ENCODE peak calls at places on chromosomes 5 and 9, in seven cellular contexts. H, L, O, W, R, N and K are unnamed samples.

GRCh38 chr5:28408186-28408585 is 1369.8 kb upstream of the CDH9 start:
- DNase-seq in H (no peak), L (no peak), O (peak; percentile 45), W (no peak), R (no peak), N (peak; percentile 51), K (peak; percentile 10)

GRCh38 chr9:36218411-36218901 is 27.7 kb downstream of the CLTA start:
- DNase-seq in H (no peak), L (no peak), O (no peak), W (no peak), R (no peak), N (no peak), K (no peak)

GRCh38 chr9:101427337-101427736 is 8.2 kb downstream of the ALDOB start:
- DNase-seq in H (no peak), L (no peak), O (no peak), W (no peak), R (no peak), N (no peak), K (no peak)

GRCh38 chr5:179060116-179061008 is at the start of gene ZNF354C:
- DNase-seq in H (peak; percentile 68), L (peak; percentile 87), O (peak; percentile 85), W (peak; percentile 94), R (peak; percentile 70), N (peak; percentile 65), K (peak; percentile 91)

GRCh38 chr5:131423056-131423455 is 159.2 kb downstream of the CDC42SE2 start:
- DNase-seq in H (no peak), L (peak; percentile 27), O (peak; percentile 28), W (no peak), R (no peak), N (no peak), K (peak; percentile 35)

GRCh38 chr5:137155621-137156020 is 343.5 kb downstream of the SPOCK1 start:
- DNase-seq in H (no peak), L (no peak), O (no peak), W (peak; percentile 17), R (no peak), N (no peak), K (no peak)

GRCh38 chr5:75681125-75681830 is 36.0 kb downstream of the POC5 start:
- DNase-seq in H (no peak), L (peak; percentile 60), O (peak; percentile 62), W (no peak), R (no peak), N (no peak), K (peak; percentile 30)

GRCh38 chr5:164600166-164600715 is 1094.8 kb downstream of the MAT2B start:
- DNase-seq in H (no peak), L (peak; percentile 86), O (peak; percentile 90), W (no peak), R (no peak), N (no peak), K (no peak)

GRCh38 chr9:135506327-135507103 is 6.0 kb downstream of the MRPS2 start:
- DNase-seq in H (peak; percentile 20), L (no peak), O (peak; percentile 7), W (peak; percentile 65), R (peak; percentile 58), N (no peak), K (peak; percentile 75)

GRCh38 chr9:81472701-81473100 is 216.6 kb downstream of the TLE1 start:
- DNase-seq in H (no peak), L (no peak), O (no peak), W (no peak), R (no peak), N (no peak), K (no peak)

GRCh38 chr5:132497488-132497997 is 7.0 kb upstream of the IRF1 start:
- DNase-seq in H (no peak), L (peak; percentile 95), O (peak; percentile 97), W (peak; percentile 66), R (no peak), N (peak; percentile 78), K (peak; percentile 90)

GRCh38 chr5:99141534-99142135 is 212.8 kb upstream of the CHD1 start:
- DNase-seq in H (no peak), L (no peak), O (no peak), W (peak; percentile 37), R (no peak), N (no peak), K (peak; percentile 31)

GRCh38 chr5:72597456-72597948 is 90.3 kb upstream of the ZNF366 start:
- DNase-seq in H (no peak), L (peak; percentile 95), O (peak; percentile 87), W (no peak), R (no peak), N (peak; percentile 71), K (peak; percentile 97)

GRCh38 chr5:38078161-38078560 is 180.2 kb upstream of the EGFLAM start:
- DNase-seq in H (no peak), L (peak; percentile 5), O (peak; percentile 45), W (no peak), R (no peak), N (no peak), K (no peak)

GRCh38 chr5:68456756-68457217 is 241.2 kb downstream of the PIK3R1 start:
- DNase-seq in H (no peak), L (peak; percentile 53), O (peak; percentile 76), W (no peak), R (no peak), N (no peak), K (peak; percentile 47)

GRCh38 chr9:133531293-133531692 is 3.2 kb upstream of the ADAMTSL2 start:
- DNase-seq in H (no peak), L (no peak), O (no peak), W (no peak), R (no peak), N (no peak), K (no peak)

GRCh38 chr5:134494780-134495179 is 30.7 kb upstream of the JADE2 start:
- DNase-seq in H (no peak), L (no peak), O (no peak), W (no peak), R (no peak), N (no peak), K (no peak)

GRCh38 chr9:136242908-136243525 is 2.6 kb downstream of the QSOX2 start:
- DNase-seq in H (no peak), L (no peak), O (no peak), W (no peak), R (no peak), N (no peak), K (peak; percentile 42)

GRCh38 chr9:93958121-93958874 is 3.1 kb upstream of the BARX1 start:
- DNase-seq in H (no peak), L (no peak), O (no peak), W (peak; percentile 48), R (peak; percentile 75), N (no peak), K (peak; percentile 59)

GRCh38 chr9:129407905-129408452 is 212.9 kb downstream of the C9orf50 start:
- DNase-seq in H (no peak), L (no peak), O (no peak), W (no peak), R (no peak), N (no peak), K (no peak)
- H3K27ac ChIP-seq in H (no peak overlapping the region), L (no peak overlapping the region), O (no peak overlapping the region), W (no peak overlapping the region), R (no peak overlapping the region), N (no peak overlapping the region), K (no peak overlapping the region)

DNA sequence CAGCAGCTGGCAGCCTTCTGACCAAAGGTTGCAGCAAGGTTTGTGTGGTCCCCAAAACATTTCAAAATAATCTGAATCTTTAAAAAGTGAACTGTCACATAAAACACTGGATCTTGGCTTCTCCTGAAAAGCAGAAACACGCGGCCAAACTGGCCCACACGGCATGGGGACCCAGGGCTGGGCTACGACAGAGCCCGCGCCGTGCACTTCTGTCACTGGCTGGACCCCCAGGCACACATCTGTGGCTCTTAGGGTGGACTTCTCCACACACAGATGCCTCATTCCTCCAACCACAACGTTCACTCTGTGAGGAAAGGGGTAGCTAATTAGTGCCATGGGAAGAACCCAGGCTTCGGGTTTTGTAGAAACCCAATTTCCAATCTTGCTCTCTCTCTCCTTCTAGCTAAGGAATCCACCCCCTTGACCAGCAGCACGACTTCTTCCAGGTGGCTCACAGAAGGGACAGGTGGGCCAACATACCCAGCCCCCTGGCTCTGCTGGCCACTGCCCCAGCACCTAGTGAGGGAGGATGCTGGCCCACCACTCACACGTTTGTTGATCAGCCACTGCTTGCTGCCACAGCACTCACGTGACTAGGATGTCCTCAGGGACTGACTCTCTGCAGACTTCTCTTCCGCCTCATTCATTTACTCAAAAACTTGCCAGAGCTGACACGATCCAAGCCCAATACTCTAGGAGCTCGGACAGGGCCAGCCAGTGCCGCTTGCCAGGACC is 17.9 kb downstream of the LMAN2 start:
- DNase-seq in H (no peak), L (no peak), O (no peak), W (no peak), R (no peak), N (no peak), K (no peak)
- H2BK5ac ChIP-seq in H (no peak overlapping the region), L (no peak overlapping the region), O (no peak overlapping the region), W (no peak overlapping the region), R (no peak overlapping the region), N (no peak overlapping the region), K (no peak overlapping the region)

DNA sequence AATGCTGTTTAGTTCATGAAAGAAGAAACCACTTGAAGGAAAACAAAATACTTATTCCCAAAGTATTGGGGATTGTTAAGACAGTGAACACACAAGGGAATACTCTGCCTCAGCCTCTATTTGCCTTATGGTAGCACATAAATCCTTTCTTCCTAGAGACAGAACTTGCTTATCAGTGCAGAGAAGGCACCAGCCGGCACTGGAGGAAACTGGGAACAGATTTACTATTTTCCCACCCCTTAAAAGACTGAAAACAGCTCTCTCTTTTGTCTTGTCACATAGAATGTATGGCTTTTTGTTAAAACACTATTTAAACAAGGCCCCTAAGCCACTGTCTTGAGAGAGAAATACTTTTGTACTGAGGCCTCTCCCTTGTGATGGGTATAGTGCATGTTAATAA is 40.7 kb upstream of the EDIL3 start:
- DNase-seq in H (no peak), L (no peak), O (peak; percentile 10), W (no peak), R (no peak), N (no peak), K (no peak)
- H3K23ac ChIP-seq in H (no peak overlapping the region), L (no peak overlapping the region), O (no peak overlapping the region), W (no peak overlapping the region), R (no peak overlapping the region), N (no peak overlapping the region), K (no peak overlapping the region)

DNA sequence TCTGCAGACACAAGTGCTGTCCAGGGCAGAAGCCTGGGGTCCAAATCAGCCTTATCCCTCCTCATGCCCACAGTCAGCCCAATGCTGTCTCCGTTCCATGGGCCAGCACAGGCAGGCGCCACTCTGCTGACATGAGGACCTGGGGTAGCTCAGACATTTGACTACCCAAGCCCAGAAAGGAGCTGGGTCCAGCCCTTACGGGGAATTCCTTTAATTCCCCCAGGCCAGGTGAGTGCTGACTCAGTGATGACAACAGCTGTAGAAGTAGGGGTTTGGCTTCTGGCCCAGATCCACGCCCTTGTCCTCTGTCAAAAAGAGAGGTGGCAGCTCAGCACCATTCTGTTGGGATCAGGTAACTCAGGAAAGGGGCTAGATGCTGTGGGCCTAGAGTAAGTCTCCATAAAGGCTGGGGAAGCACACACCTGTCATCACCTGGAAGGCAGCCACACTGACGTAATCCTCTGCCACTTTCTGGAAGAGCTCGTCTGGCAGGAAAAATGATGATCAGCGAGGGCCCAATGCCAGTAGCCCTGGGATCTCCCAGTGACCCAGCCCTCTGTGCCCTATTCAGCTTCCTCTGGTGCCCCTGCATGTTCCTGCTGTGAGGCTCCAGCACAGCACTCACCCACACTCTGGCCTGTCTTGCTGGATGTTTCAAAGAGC is 1.9 kb downstream of the RAB24 start:
- DNase-seq in H (no peak), L (no peak), O (no peak), W (no peak), R (no peak), N (peak; percentile 97), K (peak; percentile 55)
- H3K27ac ChIP-seq in H (no peak overlapping the region), L (no peak overlapping the region), O (peak overlapping the region; percentile 5), W (no peak overlapping the region), R (no peak overlapping the region), N (peak overlapping the region; percentile 21), K (no peak overlapping the region)